ENCODE peak calls at places on chromosomes 4 and X, in six cellular contexts. Z is CD4-positive, alpha-beta T cell; N is Peyer's patch; E is astrocyte of the spinal cord; M is esophagus squamous epithelium; B is H9. Y is an unnamed sample.

GRCh38 chr4:40548256-40548655 is 81.4 kb downstream of the RBM47 start:
- DNase-seq in Z (no peak), E (peak), N (no peak), B (no peak), M (no peak), Y (no peak)

GRCh38 chr4:128600996-128601857 is 208.3 kb upstream of the JADE1 start:
- DNase-seq in B (no peak), N (peak), M (no peak), Z (no peak), E (peak), Y (no peak)

GRCh38 chrX:129717902-129718301 is 20.9 kb upstream of the XPNPEP2 start:
- DNase-seq in N (no peak), E (peak), B (no peak), M (no peak), Z (no peak), Y (no peak)

GRCh38 chrX:154051210-154051810 is 31.6 kb upstream of the IRAK1 start:
- DNase-seq in E (peak), B (peak), M (peak), N (peak), Z (peak), Y (peak)

GRCh38 chr4:112251044-112251632 is 19.6 kb downstream of the AP1AR start:
- DNase-seq in E (no peak), M (no peak), N (no peak), Z (no peak), B (no peak), Y (no peak)

GRCh38 chr4:26031704-26032103 is 117.7 kb downstream of the SMIM20 start:
- DNase-seq in B (no peak), N (no peak), Z (no peak), E (no peak), M (no peak), Y (no peak)

GRCh38 chr4:186189656-186190055 is 1.7 kb upstream of the CYP4V2 start:
- DNase-seq in M (no peak), Z (no peak), B (no peak), E (no peak), N (no peak), Y (no peak)

GRCh38 chr4:80073362-80074008 is 456 bp upstream of the ANTXR2 start:
- DNase-seq in B (no peak), E (no peak), M (no peak), Z (peak), N (peak), Y (peak)

GRCh38 chr4:118139241-118139640 is 105.0 kb downstream of the NDST3 start:
- DNase-seq in N (no peak), M (no peak), Z (no peak), E (no peak), B (no peak), Y (no peak)

GRCh38 chrX:130975947-130976346 is 72.9 kb upstream of the ENOX2 start:
- DNase-seq in Z (no peak), M (no peak), B (no peak), N (peak), E (peak), Y (peak)

GRCh38 chr4:128524311-128524710 is 236.7 kb upstream of the PGRMC2 start:
- DNase-seq in M (no peak), E (peak), N (no peak), Z (no peak), B (no peak), Y (no peak)

GRCh38 chr4:95044204-95044848 is 286.6 kb downstream of the BMPR1B start:
- DNase-seq in Z (no peak), B (no peak), N (no peak), M (no peak), E (no peak), Y (no peak)

GRCh38 chr4:81565137-81565870 is 93.6 kb upstream of the RASGEF1B start:
- DNase-seq in E (peak), Z (no peak), M (no peak), N (peak), B (no peak), Y (no peak)

GRCh38 chrX:928606-929005 is 283.8 kb downstream of the CRLF2 start:
- DNase-seq in B (no peak), E (no peak), Z (no peak), N (no peak), M (no peak), Y (no peak)

GRCh38 chr4:72701987-72702819 is 133.2 kb upstream of the ADAMTS3 start:
- DNase-seq in B (no peak), N (no peak), Z (no peak), M (no peak), E (peak), Y (peak)

GRCh38 chr4:17094209-17094608 is 195.8 kb upstream of the LDB2 start:
- DNase-seq in Z (no peak), B (no peak), M (no peak), E (peak), N (no peak), Y (no peak)

GRCh38 chr4:155787113-155787710 is 28.4 kb downstream of the GUCY1B1 start:
- DNase-seq in E (peak), B (no peak), Z (no peak), M (no peak), N (no peak), Y (peak)
- TF ChIP-seq CTCF in E (peak), B (peak), Z (no peak), M (no peak), N (peak), Y (peak)

DNA sequence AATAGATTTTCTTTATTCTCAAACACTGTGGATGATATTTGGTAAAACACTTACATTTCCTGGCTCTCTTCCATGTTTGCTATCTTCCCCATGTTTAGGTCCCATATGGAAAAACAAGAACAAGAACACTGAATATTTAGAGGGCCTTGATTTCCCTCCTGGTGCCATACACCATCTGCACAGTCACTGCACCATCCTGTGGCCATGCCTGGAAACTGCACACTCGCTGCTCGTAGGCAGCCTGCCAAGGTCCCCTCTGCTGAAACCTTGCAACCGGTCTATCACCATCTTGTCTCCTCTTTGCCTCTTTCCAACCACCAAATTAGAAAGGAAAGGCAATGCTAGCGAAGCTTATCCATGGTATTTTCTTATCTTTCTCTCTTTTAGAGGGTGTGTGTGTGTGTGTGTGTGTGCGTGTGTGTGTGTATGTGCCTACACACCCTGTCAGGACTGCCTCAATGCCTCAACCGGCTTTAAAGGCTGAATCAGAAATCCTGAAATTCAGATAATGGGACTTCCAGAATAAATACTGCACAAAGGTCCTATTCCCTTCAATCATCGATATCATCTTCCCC is 124.2 kb upstream of the MBNL3 start:
- DNase-seq in N (peak), M (no peak), B (peak), Z (peak), E (peak), Y (peak)
- TF ChIP-seq CTCF in N (peak), M (no peak), B (peak), Z (peak), E (peak), Y (peak)

DNA sequence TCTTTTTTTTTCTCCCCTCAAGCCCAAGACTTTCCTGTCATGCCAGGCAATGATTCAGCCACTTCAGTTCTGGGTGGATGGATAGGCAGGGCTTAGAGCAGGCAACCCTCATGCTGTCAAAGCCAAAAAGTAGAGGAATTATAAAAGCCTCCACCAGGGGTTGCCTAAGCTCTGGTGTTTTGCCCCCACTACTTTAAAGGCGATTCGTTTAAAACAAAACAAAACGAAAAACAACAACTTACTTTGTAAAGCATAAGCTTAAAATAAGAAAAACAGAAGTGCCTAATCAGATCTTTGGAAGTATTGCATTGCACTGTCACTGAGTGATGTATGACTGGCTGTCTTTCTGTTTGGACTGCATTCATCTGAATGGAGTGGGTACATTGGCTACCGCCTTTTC is 5.3 kb upstream of the IDS start:
- DNase-seq in N (no peak), B (no peak), E (no peak), M (no peak), Z (no peak), Y (no peak)
- TF ChIP-seq CTCF in N (no peak), B (peak), E (no peak), M (no peak), Z (no peak), Y (no peak)

GRCh38 chr4:61588621-61589020 is 388.5 kb downstream of the ADGRL3 start:
- DNase-seq in B (no peak), Z (no peak), E (no peak), M (no peak), N (no peak), Y (no peak)

DNA sequence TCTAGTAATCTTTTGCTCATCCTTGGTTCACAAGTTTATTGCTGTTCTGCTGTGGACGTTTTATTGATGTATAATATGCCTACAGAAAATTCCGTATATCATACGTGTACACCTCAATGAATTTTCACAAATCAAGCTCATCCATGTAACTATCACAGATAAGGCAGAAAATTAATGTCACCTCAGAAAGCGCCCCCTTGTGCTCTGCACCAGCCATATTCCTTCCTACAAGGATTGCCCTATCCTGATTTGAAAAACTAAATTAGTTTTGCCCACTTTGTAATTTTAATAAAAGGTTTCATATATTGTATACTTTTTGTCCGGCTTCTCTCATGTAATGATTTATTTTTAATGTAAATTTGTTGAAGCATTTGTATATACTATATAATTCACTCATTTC is 390.8 kb downstream of the ADGRL3 start:
- DNase-seq in N (no peak), Z (no peak), M (no peak), E (no peak), B (no peak), Y (no peak)
- TF ChIP-seq CTCF in N (peak), Z (no peak), M (no peak), E (peak), B (peak), Y (no peak)

DNA sequence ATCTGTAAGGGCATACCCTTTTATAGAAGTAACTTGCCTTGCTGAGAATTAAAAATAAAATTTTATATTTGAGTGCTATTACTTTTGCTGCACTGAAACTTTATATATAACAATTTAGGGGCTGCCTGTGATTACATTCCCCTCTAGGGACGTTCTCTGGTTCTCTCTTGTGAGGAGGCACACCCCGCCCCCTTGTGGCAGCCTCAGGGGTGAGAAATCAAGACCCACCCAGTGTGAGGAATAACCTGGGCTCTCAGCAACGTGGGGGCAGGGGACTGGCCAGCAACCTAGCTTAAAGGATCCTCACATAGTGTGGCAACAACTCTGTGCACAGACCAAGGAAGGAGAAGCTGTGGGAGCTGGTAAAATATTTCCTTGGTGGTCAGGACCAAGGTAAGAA is 43.7 kb downstream of the MAGEA9 start:
- DNase-seq in E (no peak), Z (peak), N (no peak), B (peak), M (no peak), Y (no peak)
- TF ChIP-seq CTCF in E (peak), Z (peak), N (no peak), B (peak), M (no peak), Y (peak)

GRCh38 chrX:17584248-17584681 is 153.0 kb upstream of the SCML1 start:
- DNase-seq in B (no peak), E (peak), N (no peak), M (no peak), Z (no peak), Y (no peak)

GRCh38 chrX:17588303-17588702 is 149.0 kb upstream of the SCML1 start:
- DNase-seq in N (no peak), M (no peak), Z (no peak), B (no peak), E (no peak), Y (no peak)

GRCh38 chrX:17581650-17582049 is 155.6 kb upstream of the SCML1 start:
- DNase-seq in M (no peak), N (no peak), B (no peak), E (no peak), Z (no peak), Y (no peak)

GRCh38 chrX:17587352-17587751 is 149.9 kb upstream of the SCML1 start:
- DNase-seq in E (no peak), N (no peak), B (no peak), Z (no peak), M (no peak), Y (no peak)

GRCh38 chrX:17585006-17585405 is 152.3 kb upstream of the SCML1 start:
- DNase-seq in E (no peak), M (no peak), Z (no peak), B (no peak), N (no peak), Y (no peak)
- TF ChIP-seq CTCF in E (no peak), M (no peak), Z (no peak), B (no peak), N (no peak), Y (no peak)

DNA sequence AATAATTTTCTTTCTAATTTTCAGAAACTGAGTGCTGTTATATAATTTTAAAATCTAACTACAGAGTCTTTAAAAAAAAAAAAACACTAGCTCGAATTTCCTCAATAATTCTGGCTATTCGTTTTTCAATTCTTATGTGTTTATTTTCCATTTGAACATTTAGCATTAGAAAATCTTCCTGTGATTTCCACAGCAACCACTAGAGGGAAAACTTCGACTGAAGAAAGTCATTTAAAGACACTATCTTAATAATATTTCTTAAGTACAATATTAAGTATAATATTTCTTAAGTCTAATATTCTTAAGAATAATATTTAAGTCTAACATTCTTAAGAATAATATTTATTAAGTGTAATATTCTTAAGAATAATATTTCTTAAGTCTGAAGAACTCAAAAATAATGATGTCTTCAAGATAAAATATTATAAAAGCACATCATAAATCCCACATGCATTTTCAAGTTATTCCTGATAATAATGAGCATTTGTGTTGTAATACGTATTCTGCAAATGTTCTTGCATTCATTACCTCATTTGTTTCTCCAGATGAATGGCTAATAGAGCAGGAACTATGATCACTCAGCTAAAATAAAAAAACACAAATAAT is 118.4 kb upstream of the WDR17 start:
- DNase-seq in E (peak), Z (no peak), B (no peak), M (no peak), N (no peak), Y (no peak)
- TF ChIP-seq CTCF in E (peak), Z (peak), B (peak), M (peak), N (peak), Y (peak)

Y was measured in GM10248.